ENCODE peak calls at places on chromosome 9, in five cellular contexts. One of them, this sample, is unnamed.

GRCh38 chr9:84935528-84936117 is 266.1 kb downstream of the NTRK2 start:
- DNase-seq in CD4-positive, alpha-beta memory T cell: no peak
- DNase-seq in GM23248: no peak
- DNase-seq in fibroblast of lung: no peak
- DNase-seq in endodermal cell: no peak
- DNase-seq in this sample: no peak

GRCh38 chr9:112380771-112381181 is 868 bp downstream of the HSDL2 start:
- DNase-seq in CD4-positive, alpha-beta memory T cell: no peak
- DNase-seq in GM23248: peak
- DNase-seq in fibroblast of lung: peak
- DNase-seq in endodermal cell: peak
- DNase-seq in this sample: no peak

GRCh38 chr9:77935974-77936373 is 95.6 kb downstream of the GNAQ start:
- DNase-seq in CD4-positive, alpha-beta memory T cell: no peak
- DNase-seq in GM23248: no peak
- DNase-seq in fibroblast of lung: no peak
- DNase-seq in endodermal cell: no peak
- DNase-seq in this sample: no peak

GRCh38 chr9:127074561-127075548 is 47.6 kb downstream of the ANGPTL2 start:
- DNase-seq in CD4-positive, alpha-beta memory T cell: no peak
- DNase-seq in GM23248: no peak
- DNase-seq in fibroblast of lung: no peak
- DNase-seq in endodermal cell: no peak
- DNase-seq in this sample: no peak

GRCh38 chr9:27539479-27540441 is 10.1 kb upstream of the MOB3B start:
- DNase-seq in CD4-positive, alpha-beta memory T cell: no peak
- DNase-seq in GM23248: peak
- DNase-seq in fibroblast of lung: peak
- DNase-seq in endodermal cell: no peak
- DNase-seq in this sample: peak

GRCh38 chr9:104907278-104907951 is 20.5 kb downstream of the ABCA1 start:
- DNase-seq in CD4-positive, alpha-beta memory T cell: no peak
- DNase-seq in GM23248: peak
- DNase-seq in fibroblast of lung: peak
- DNase-seq in endodermal cell: peak
- DNase-seq in this sample: peak

GRCh38 chr9:37192803-37193202 is 72.4 kb downstream of the ZCCHC7 start:
- DNase-seq in CD4-positive, alpha-beta memory T cell: no peak
- DNase-seq in GM23248: no peak
- DNase-seq in fibroblast of lung: no peak
- DNase-seq in endodermal cell: no peak
- DNase-seq in this sample: no peak

GRCh38 chr9:125663127-125663526 is 43.9 kb downstream of the MAPKAP1 start:
- DNase-seq in CD4-positive, alpha-beta memory T cell: no peak
- DNase-seq in GM23248: peak
- DNase-seq in fibroblast of lung: peak
- DNase-seq in endodermal cell: no peak
- DNase-seq in this sample: no peak

GRCh38 chr9:4517274-4517673 is 27.0 kb downstream of the SLC1A1 start:
- DNase-seq in CD4-positive, alpha-beta memory T cell: no peak
- DNase-seq in GM23248: peak
- DNase-seq in fibroblast of lung: no peak
- DNase-seq in endodermal cell: no peak
- DNase-seq in this sample: no peak

GRCh38 chr9:89872913-89873707 is 268.3 kb downstream of the GADD45G start:
- DNase-seq in CD4-positive, alpha-beta memory T cell: no peak
- DNase-seq in GM23248: no peak
- DNase-seq in fibroblast of lung: no peak
- DNase-seq in endodermal cell: peak
- DNase-seq in this sample: no peak

GRCh38 chr9:127489471-127490115 is 38.3 kb downstream of the LRSAM1 start:
- DNase-seq in CD4-positive, alpha-beta memory T cell: no peak
- DNase-seq in GM23248: no peak
- DNase-seq in fibroblast of lung: no peak
- DNase-seq in endodermal cell: peak
- DNase-seq in this sample: no peak

GRCh38 chr9:81847181-81847915 is 80.9 kb upstream of the SPATA31D4 start:
- DNase-seq in CD4-positive, alpha-beta memory T cell: no peak
- DNase-seq in GM23248: no peak
- DNase-seq in fibroblast of lung: no peak
- DNase-seq in endodermal cell: no peak
- DNase-seq in this sample: no peak

GRCh38 chr9:109329274-109330258 is 8.7 kb upstream of the EPB41L4B start:
- DNase-seq in CD4-positive, alpha-beta memory T cell: no peak
- DNase-seq in GM23248: peak
- DNase-seq in fibroblast of lung: peak
- DNase-seq in endodermal cell: no peak
- DNase-seq in this sample: peak

GRCh38 chr9:16136961-16137360 is 584.1 kb downstream of the CCDC171 start:
- DNase-seq in CD4-positive, alpha-beta memory T cell: no peak
- DNase-seq in GM23248: peak
- DNase-seq in fibroblast of lung: peak
- DNase-seq in endodermal cell: no peak
- DNase-seq in this sample: peak

GRCh38 chr9:24041294-24041693 is 215.3 kb upstream of the ELAVL2 start:
- DNase-seq in CD4-positive, alpha-beta memory T cell: no peak
- DNase-seq in GM23248: no peak
- DNase-seq in fibroblast of lung: no peak
- DNase-seq in endodermal cell: no peak
- DNase-seq in this sample: no peak

GRCh38 chr9:124202447-124202971 is 55.2 kb upstream of the NEK6 start:
- DNase-seq in CD4-positive, alpha-beta memory T cell: peak
- DNase-seq in GM23248: no peak
- DNase-seq in fibroblast of lung: no peak
- DNase-seq in endodermal cell: peak
- DNase-seq in this sample: no peak

GRCh38 chr9:100126423-100126822 is 27.4 kb downstream of the INVS start:
- DNase-seq in CD4-positive, alpha-beta memory T cell: no peak
- DNase-seq in GM23248: no peak
- DNase-seq in fibroblast of lung: no peak
- DNase-seq in endodermal cell: no peak
- DNase-seq in this sample: no peak

GRCh38 chr9:77475641-77476473 is 172.3 kb downstream of the GNA14 start:
- DNase-seq in CD4-positive, alpha-beta memory T cell: peak
- DNase-seq in GM23248: peak
- DNase-seq in fibroblast of lung: no peak
- DNase-seq in endodermal cell: no peak
- DNase-seq in this sample: no peak

GRCh38 chr9:2269778-2270177 is 254.6 kb downstream of the SMARCA2 start:
- DNase-seq in CD4-positive, alpha-beta memory T cell: no peak
- DNase-seq in GM23248: no peak
- DNase-seq in fibroblast of lung: no peak
- DNase-seq in endodermal cell: no peak
- DNase-seq in this sample: no peak

GRCh38 chr9:74379718-74380117 is 117.4 kb upstream of the RORB start:
- DNase-seq in CD4-positive, alpha-beta memory T cell: peak
- DNase-seq in GM23248: no peak
- DNase-seq in fibroblast of lung: no peak
- DNase-seq in endodermal cell: peak
- DNase-seq in this sample: peak

GRCh38 chr9:21684831-21685362 is 117.5 kb upstream of the MTAP start:
- DNase-seq in CD4-positive, alpha-beta memory T cell: peak
- DNase-seq in GM23248: peak
- DNase-seq in fibroblast of lung: peak
- DNase-seq in endodermal cell: no peak
- DNase-seq in this sample: peak

GRCh38 chr9:38025166-38025565 is 43.9 kb downstream of the SHB start:
- DNase-seq in CD4-positive, alpha-beta memory T cell: no peak
- DNase-seq in GM23248: no peak
- DNase-seq in fibroblast of lung: no peak
- DNase-seq in endodermal cell: no peak
- DNase-seq in this sample: no peak

GRCh38 chr9:80926611-80927010 is 762.7 kb downstream of the TLE1 start:
- DNase-seq in CD4-positive, alpha-beta memory T cell: no peak
- DNase-seq in GM23248: no peak
- DNase-seq in fibroblast of lung: no peak
- DNase-seq in endodermal cell: no peak
- DNase-seq in this sample: no peak

GRCh38 chr9:132846918-132847515 is 31.1 kb downstream of the AK8 start:
- DNase-seq in CD4-positive, alpha-beta memory T cell: no peak
- DNase-seq in GM23248: no peak
- DNase-seq in fibroblast of lung: no peak
- DNase-seq in endodermal cell: no peak
- DNase-seq in this sample: no peak

DNA sequence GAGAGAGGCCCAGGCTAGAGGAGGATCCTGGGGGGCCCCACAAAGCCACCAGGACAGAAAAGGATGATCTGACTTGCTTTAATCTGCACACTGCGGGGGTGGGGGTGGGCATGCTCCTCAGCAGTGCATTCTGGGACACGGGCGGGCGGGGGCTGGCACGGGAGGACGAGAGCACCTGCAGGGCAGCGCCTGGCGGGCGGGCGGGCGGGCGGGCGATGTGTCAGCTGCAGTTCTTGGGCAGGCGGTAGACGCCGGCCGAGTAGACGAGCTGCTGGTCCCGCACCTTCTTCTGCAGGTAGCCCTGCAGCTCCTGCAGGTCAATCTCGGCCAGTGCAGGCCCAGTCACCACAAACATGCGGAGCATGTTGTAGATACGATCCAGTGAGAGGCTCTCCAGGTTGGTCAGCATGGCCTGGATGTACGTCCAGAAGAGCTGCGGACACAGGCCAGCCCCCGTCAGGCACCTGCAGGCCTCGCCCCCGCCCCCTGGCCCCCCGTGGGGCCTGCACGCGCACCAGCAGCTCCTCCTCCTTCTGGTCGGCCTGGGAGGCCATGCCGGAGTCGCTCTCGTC is 3.0 kb upstream of the TMEM210 start:
- DNase-seq in CD4-positive, alpha-beta memory T cell: no peak
- DNase-seq in GM23248: no peak
- DNase-seq in fibroblast of lung: no peak
- DNase-seq in endodermal cell: peak
- DNase-seq in this sample: no peak
- H3K4me3 ChIP-seq in CD4-positive, alpha-beta memory T cell: no peak
- H3K4me3 ChIP-seq in GM23248: no peak
- H3K4me3 ChIP-seq in fibroblast of lung: no peak
- H3K4me3 ChIP-seq in endodermal cell: no peak
- H3K4me3 ChIP-seq in this sample: no peak

DNA sequence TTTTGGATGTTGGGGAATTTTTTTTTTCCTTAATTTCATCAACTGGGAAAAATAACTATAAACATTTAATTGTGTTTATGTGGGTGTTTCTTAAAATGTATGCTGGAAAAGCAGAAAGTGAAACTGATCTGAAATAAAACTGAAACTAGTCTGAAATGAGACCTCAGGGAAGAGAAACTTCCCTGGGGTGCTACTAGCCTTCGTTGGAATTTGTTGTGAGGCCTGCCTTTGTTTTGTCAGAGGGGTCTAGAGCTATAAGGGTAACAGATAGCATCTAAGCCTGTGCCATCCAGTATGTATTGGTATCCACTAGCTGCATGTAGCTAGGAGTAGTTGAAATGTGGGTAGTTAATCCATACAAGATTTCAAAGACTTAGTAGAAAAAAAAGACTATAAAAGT is 10.4 kb downstream of the ZNF618 start:
- DNase-seq in CD4-positive, alpha-beta memory T cell: no peak
- DNase-seq in GM23248: peak
- DNase-seq in fibroblast of lung: peak
- DNase-seq in endodermal cell: no peak
- DNase-seq in this sample: no peak
- H3K4me3 ChIP-seq in CD4-positive, alpha-beta memory T cell: no peak
- H3K4me3 ChIP-seq in GM23248: peak
- H3K4me3 ChIP-seq in fibroblast of lung: peak
- H3K4me3 ChIP-seq in endodermal cell: no peak
- H3K4me3 ChIP-seq in this sample: no peak

GRCh38 chr9:130933114-130934046 is 5.7 kb downstream of the FIBCD1 start:
- DNase-seq in CD4-positive, alpha-beta memory T cell: peak
- DNase-seq in GM23248: peak
- DNase-seq in fibroblast of lung: peak
- DNase-seq in endodermal cell: no peak
- DNase-seq in this sample: peak
- H3K4me3 ChIP-seq in CD4-positive, alpha-beta memory T cell: no peak
- H3K4me3 ChIP-seq in GM23248: peak
- H3K4me3 ChIP-seq in fibroblast of lung: peak
- H3K4me3 ChIP-seq in endodermal cell: no peak
- H3K4me3 ChIP-seq in this sample: no peak

DNA sequence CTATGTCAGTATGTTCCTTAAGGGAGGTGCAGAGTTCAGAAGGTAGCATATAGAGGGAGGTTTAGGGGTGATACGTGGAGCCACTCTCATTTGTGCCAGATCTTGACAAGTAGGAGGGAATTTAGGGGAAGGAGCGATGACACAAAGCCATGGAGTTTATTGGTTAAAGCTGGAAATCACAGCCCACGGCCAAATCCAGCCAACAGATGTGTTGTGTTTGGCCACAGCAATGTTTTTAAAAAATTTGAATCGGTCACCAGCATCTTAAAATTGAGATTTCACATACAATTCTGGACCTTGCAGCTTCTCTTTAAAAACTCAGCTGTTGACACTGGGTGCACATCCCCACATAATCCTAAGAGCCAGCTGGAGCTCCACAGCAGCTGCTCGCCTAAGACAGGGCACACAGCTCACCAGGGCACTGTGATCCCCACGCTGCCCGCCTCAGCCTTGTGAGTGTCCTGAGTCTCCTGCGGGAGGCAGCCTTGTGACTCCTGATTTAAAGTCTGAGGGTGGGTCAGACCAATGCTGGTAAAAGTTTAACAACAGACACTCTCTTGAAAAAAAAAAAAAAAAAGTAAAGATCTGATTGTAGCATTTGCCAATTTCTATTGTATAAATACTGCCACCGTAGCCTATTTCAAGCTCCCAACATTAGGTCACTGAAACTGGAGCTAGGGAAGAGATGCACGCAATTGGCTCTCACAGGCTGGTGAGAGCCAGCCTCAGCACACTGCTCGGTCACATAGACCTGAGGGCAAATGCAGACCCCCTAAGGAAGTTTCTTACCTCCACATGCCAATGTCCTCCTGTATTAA is 124.9 kb downstream of the HSD17B3 start:
- DNase-seq in CD4-positive, alpha-beta memory T cell: no peak
- DNase-seq in GM23248: peak
- DNase-seq in fibroblast of lung: peak
- DNase-seq in endodermal cell: peak
- DNase-seq in this sample: no peak
- H3K4me3 ChIP-seq in CD4-positive, alpha-beta memory T cell: no peak
- H3K4me3 ChIP-seq in GM23248: no peak
- H3K4me3 ChIP-seq in fibroblast of lung: no peak
- H3K4me3 ChIP-seq in endodermal cell: no peak
- H3K4me3 ChIP-seq in this sample: no peak

This sample was measured in astrocyte of the cerebellum.